ENCODE peak calls at places on chromosomes 12 and 14, in seven cellular contexts. K, C, R, G, Y, O and F are unnamed samples.
A peak's percentile ranks its signal among the peaks of the same experiment; 100 is the strongest.

GRCh38 chr12:45168976-45169375 is 46.9 kb upstream of the ANO6 start:
- DNase-seq in Y (no peak), O (no peak), K (no peak), G (no peak), R (no peak), C (no peak), F (no peak)

GRCh38 chr14:104843442-104844305 is 21.4 kb upstream of the CEP170B start:
- DNase-seq in K (peak; percentile 62), C (no peak), O (no peak), G (no peak), R (no peak), Y (no peak), F (peak; percentile 63)

GRCh38 chr14:37988472-37988871 is 219.2 kb upstream of the SSTR1 start:
- DNase-seq in K (no peak), Y (no peak), G (no peak), R (no peak), C (no peak), O (no peak), F (no peak)

GRCh38 chr12:48032597-48032996 is 28.3 kb upstream of the COL2A1 start:
- DNase-seq in Y (no peak), G (no peak), K (no peak), R (no peak), C (no peak), O (no peak), F (no peak)

GRCh38 chr14:33590891-33591630 is 359.8 kb downstream of the EGLN3 start:
- DNase-seq in O (no peak), K (no peak), G (no peak), R (no peak), Y (no peak), C (no peak), F (no peak)

GRCh38 chr12:62260733-62261683 is 804 bp downstream of the USP15 start:
- DNase-seq in O (peak; percentile 55), C (no peak), Y (peak; percentile 45), G (peak; percentile 60), K (peak; percentile 59), R (peak; percentile 23), F (no peak)

GRCh38 chr14:89165189-89165809 is 251.7 kb downstream of the FOXN3 start:
- DNase-seq in R (no peak), C (no peak), Y (no peak), K (no peak), O (peak; percentile 21), G (peak; percentile 96), F (no peak)

GRCh38 chr14:77498120-77498979 is at the start of gene ISM2:
- DNase-seq in C (peak; percentile 27), K (no peak), R (no peak), O (peak; percentile 29), Y (peak; percentile 28), G (peak; percentile 12), F (peak; percentile 85)

GRCh38 chr14:96538663-96539317 is 36.6 kb downstream of the PAPOLA start:
- DNase-seq in R (no peak), O (no peak), Y (no peak), K (no peak), C (no peak), G (no peak), F (no peak)

GRCh38 chr12:57233357-57234232 is 4.1 kb downstream of the SHMT2 start:
- DNase-seq in O (no peak), Y (no peak), C (no peak), G (no peak), K (no peak), R (no peak), F (peak; percentile 75)

GRCh38 chr14:31230559-31230958 is 23.0 kb upstream of the HECTD1 start:
- DNase-seq in O (no peak), K (no peak), G (no peak), Y (no peak), C (no peak), R (no peak), F (no peak)

GRCh38 chr12:126874427-126875026 is 1392.4 kb upstream of the TMEM132C start:
- DNase-seq in Y (peak; percentile 62), R (peak; percentile 50), O (peak; percentile 67), K (peak; percentile 65), C (peak; percentile 21), G (no peak), F (peak; percentile 87)

GRCh38 chr12:110048242-110049027 is at the start of gene C12orf76:
- DNase-seq in O (peak; percentile 97), C (peak; percentile 93), Y (peak; percentile 95), R (peak; percentile 95), G (peak; percentile 95), K (peak; percentile 95), F (peak; percentile 99)
- TF ChIP-seq POLR2A in O (peak; percentile 67), C (no peak), Y (peak; percentile 67), R (peak; percentile 93), G (peak; percentile 96), K (no peak), F (peak; percentile 11)

GRCh38 chr14:75537071-75537470 is 14.8 kb downstream of the BATF start:
- DNase-seq in R (no peak), O (no peak), K (no peak), Y (no peak), G (no peak), C (no peak), F (no peak)
- H3K4me1 ChIP-seq in R (no peaks in the 10 kb centered on the region), O (peaks cover 9% of the 10 kb centered on the region), K (peaks cover 15% of the 10 kb centered on the region), Y (no peaks in the 10 kb centered on the region), G (peaks cover 18% of the 10 kb centered on the region), C (no peaks in the 10 kb centered on the region), F (peaks cover 63% of the 10 kb centered on the region)

GRCh38 chr12:26831959-26832816 is 806 bp downstream of the ITPR2 start:
- DNase-seq in K (peak; percentile 78), O (peak; percentile 61), Y (peak; percentile 64), G (peak; percentile 87), R (peak; percentile 19), C (peak; percentile 60), F (peak; percentile 94)
- TF ChIP-seq POLR2A in K (peak; percentile 70), O (peak; percentile 39), Y (peak; percentile 79), G (peak; percentile 75), R (no peak), C (no peak), F (peak; percentile 51)

GRCh38 chr12:7758346-7758745 is 6.7 kb upstream of the NANOGNB start:
- DNase-seq in R (no peak), G (no peak), O (no peak), Y (no peak), K (no peak), C (no peak), F (no peak)
- H3K4me1 ChIP-seq in R (peaks cover 4% of the 10 kb centered on the region), G (no peaks in the 10 kb centered on the region), O (no peaks in the 10 kb centered on the region), Y (no peaks in the 10 kb centered on the region), K (no peaks in the 10 kb centered on the region), C (no peaks in the 10 kb centered on the region), F (peaks cover 5% of the 10 kb centered on the region)

GRCh38 chr14:23557946-23558345 is 1.9 kb downstream of the THTPA start:
- DNase-seq in G (no peak), O (no peak), R (no peak), C (no peak), Y (no peak), K (no peak), F (no peak)

GRCh38 chr14:23556700-23557440 is 799 bp downstream of the THTPA start:
- DNase-seq in R (no peak), C (no peak), O (no peak), G (no peak), Y (no peak), K (no peak), F (peak; percentile 79)

GRCh38 chr14:23555533-23555881 is 564 bp upstream of the THTPA start:
- DNase-seq in G (no peak), C (no peak), Y (no peak), O (no peak), R (no peak), K (no peak), F (no peak)

GRCh38 chr14:23557521-23557920 is 1.4 kb downstream of the THTPA start:
- DNase-seq in Y (no peak), O (no peak), C (no peak), G (no peak), K (no peak), R (no peak), F (no peak)

DNA sequence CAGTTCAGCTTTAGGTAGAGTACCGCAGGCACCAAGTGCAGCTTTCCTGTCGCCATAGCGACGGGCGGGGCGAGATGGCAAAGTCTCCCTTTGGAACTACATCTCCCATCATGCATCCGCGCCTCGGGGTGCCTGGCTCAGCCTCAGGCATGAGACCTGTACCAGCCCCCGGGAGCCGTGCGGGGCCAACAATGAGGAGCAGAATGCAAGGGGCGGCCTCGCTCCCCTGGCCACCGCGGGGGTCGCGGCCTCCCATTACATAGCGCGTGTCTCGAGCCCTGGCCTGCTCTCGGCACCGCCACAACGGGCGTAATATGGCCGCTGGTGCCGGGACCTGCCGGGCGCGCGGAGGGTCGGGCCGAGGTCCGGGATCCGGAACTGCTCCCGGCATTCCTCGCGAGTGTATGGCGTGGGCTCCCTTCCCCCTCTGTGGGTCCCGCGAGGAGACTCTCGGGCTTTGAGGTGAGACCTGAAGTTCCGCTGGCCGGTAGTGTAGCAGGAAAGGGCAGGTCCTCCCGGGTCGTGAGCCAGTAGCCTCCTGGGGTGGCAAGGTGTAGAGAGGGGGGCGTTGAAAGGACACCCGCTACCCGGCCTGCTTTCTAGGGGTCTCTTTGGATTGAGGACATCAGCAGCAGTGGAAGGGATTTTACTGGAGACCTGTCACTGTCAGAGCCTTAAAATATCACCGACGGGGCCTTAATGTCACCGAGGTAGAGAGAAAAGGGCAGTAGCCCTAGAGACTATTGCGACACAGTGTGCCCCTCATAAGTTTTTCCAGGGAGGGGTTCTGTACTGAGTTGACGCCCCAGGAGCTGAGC is at the start of gene THTPA:
- DNase-seq in C (peak; percentile 88), K (peak; percentile 96), Y (peak; percentile 94), G (peak; percentile 91), O (peak; percentile 95), R (peak; percentile 81), F (peak; percentile 99)
- TF ChIP-seq POLR2A in C (no peak), K (no peak), Y (peak; percentile 50), G (peak; percentile 74), O (peak; percentile 78), R (peak; percentile 55), F (no peak)

GRCh38 chr14:21163721-21164120 is 7.9 kb upstream of the OR5AU1 start:
- DNase-seq in C (no peak), Y (no peak), G (no peak), R (no peak), K (no peak), O (no peak), F (no peak)

GRCh38 chr14:21155963-21156362 is at the start of gene OR5AU1:
- DNase-seq in C (no peak), G (no peak), K (no peak), R (no peak), Y (no peak), O (no peak), F (no peak)

GRCh38 chr14:21160061-21160610 is 4.3 kb upstream of the OR5AU1 start:
- DNase-seq in C (no peak), Y (no peak), K (no peak), R (no peak), G (no peak), O (no peak), F (no peak)
- H3K4me1 ChIP-seq in C (no peaks in the 10 kb centered on the region), Y (no peaks in the 10 kb centered on the region), K (no peaks in the 10 kb centered on the region), R (no peaks in the 10 kb centered on the region), G (no peaks in the 10 kb centered on the region), O (no peaks in the 10 kb centered on the region), F (no peaks in the 10 kb centered on the region)

GRCh38 chr12:100200450-100201181 is at the start of gene ACTR6:
- DNase-seq in G (peak; percentile 96), K (peak; percentile 96), C (peak; percentile 96), Y (peak; percentile 97), O (peak; percentile 97), R (peak; percentile 92), F (peak; percentile 98)
- TF ChIP-seq POLR2A in G (peak; percentile 83), K (no peak), C (no peak), Y (peak; percentile 69), O (peak; percentile 71), R (peak; percentile 91), F (no peak)

GRCh38 chr12:54358620-54358944 is 5.7 kb downstream of the GPR84 start:
- DNase-seq in R (no peak), Y (no peak), G (no peak), K (no peak), C (no peak), O (no peak), F (no peak)
- H3K4me1 ChIP-seq in R (peaks cover 36% of the 10 kb centered on the region), Y (no peaks in the 10 kb centered on the region), G (peaks cover 27% of the 10 kb centered on the region), K (peaks cover 36% of the 10 kb centered on the region), C (peaks cover 4% of the 10 kb centered on the region), O (peaks cover 66% of the 10 kb centered on the region), F (peaks cover 13% of the 10 kb centered on the region)